ENCODE peak calls at places on chromosome 18, in five cellular contexts. E, G, D, O and F are unnamed samples.
A peak's percentile ranks its signal among the peaks of the same experiment; 100 is the strongest.

GRCh38 chr18:53909668-53910067 is 314.8 kb downstream of the MBD2 start:
- DNase-seq in E (no peak), G (peak; percentile 18), D (peak; percentile 9), O (no peak), F (peak; percentile 29)

GRCh38 chr18:44834867-44835469 is 154.3 kb downstream of the SETBP1 start:
- DNase-seq in E (no peak), G (no peak), D (no peak), O (no peak), F (no peak)

GRCh38 chr18:49227456-49227855 is 233.0 kb downstream of the DYM start:
- DNase-seq in E (no peak), G (no peak), D (no peak), O (no peak), F (peak; percentile 60)

GRCh38 chr18:39742015-39742466 is 2176.4 kb upstream of the CELF4 start:
- DNase-seq in E (no peak), G (no peak), D (no peak), O (no peak), F (peak; percentile 25)

GRCh38 chr18:72866901-72867701 is 686 bp downstream of the NETO1 start:
- DNase-seq in E (no peak), G (no peak), D (no peak), O (no peak), F (no peak)

GRCh38 chr18:23141022-23141999 is 6.0 kb downstream of the CABLES1 start:
- DNase-seq in E (no peak), G (no peak), D (no peak), O (peak; percentile 55), F (no peak)

GRCh38 chr18:38931754-38932050 is 1366.1 kb upstream of the CELF4 start:
- DNase-seq in E (no peak), G (no peak), D (no peak), O (no peak), F (no peak)

GRCh38 chr18:49863769-49864615 is 50.7 kb upstream of the ACAA2 start:
- DNase-seq in E (no peak), G (no peak), D (no peak), O (no peak), F (no peak)

GRCh38 chr18:38241216-38241615 is 675.6 kb upstream of the CELF4 start:
- DNase-seq in E (no peak), G (no peak), D (no peak), O (no peak), F (peak; percentile 90)